ENCODE peak calls at places on chromosomes 5 and 9, in nine cellular contexts. One of them, this sample, is unnamed.

GRCh38 chr9:130186839-130187522 is 14.8 kb downstream of the NCS1 start:
- DNase-seq in adrenal gland: peak; percentile 94
- DNase-seq in A549: peak; percentile 76
- DNase-seq in breast epithelium: no peak
- DNase-seq in HepG2: peak; percentile 59
- DNase-seq in fibroblast of mammary gland: peak; percentile 52
- DNase-seq in neural progenitor cell: peak; percentile 61
- DNase-seq in skeletal muscle cell: no peak
- DNase-seq in GM12865: no peak
- DNase-seq in this sample: peak; percentile 57

GRCh38 chr5:2657151-2657550 is 94.3 kb downstream of the IRX2 start:
- DNase-seq in skeletal muscle cell: no peak
- DNase-seq in breast epithelium: no peak
- DNase-seq in GM12865: no peak
- DNase-seq in A549: no peak
- DNase-seq in adrenal gland: no peak
- DNase-seq in fibroblast of mammary gland: no peak
- DNase-seq in HepG2: no peak
- DNase-seq in neural progenitor cell: no peak
- DNase-seq in this sample: no peak

GRCh38 chr9:5767968-5768932 is 64.7 kb downstream of the ERMP1 start:
- DNase-seq in GM12865: no peak
- DNase-seq in adrenal gland: no peak
- DNase-seq in HepG2: no peak
- DNase-seq in A549: no peak
- DNase-seq in breast epithelium: no peak
- DNase-seq in skeletal muscle cell: no peak
- DNase-seq in fibroblast of mammary gland: no peak
- DNase-seq in neural progenitor cell: no peak
- DNase-seq in this sample: no peak

GRCh38 chr5:609088-609370 is 3.1 kb upstream of the CEP72 start:
- DNase-seq in HepG2: no peak
- DNase-seq in GM12865: no peak
- DNase-seq in A549: no peak
- DNase-seq in skeletal muscle cell: no peak
- DNase-seq in breast epithelium: no peak
- DNase-seq in neural progenitor cell: no peak
- DNase-seq in adrenal gland: no peak
- DNase-seq in fibroblast of mammary gland: no peak
- DNase-seq in this sample: no peak

GRCh38 chr5:178730940-178731265 is 444 bp upstream of the ZNF354A start:
- DNase-seq in A549: no peak
- DNase-seq in GM12865: peak; percentile 1
- DNase-seq in skeletal muscle cell: no peak
- DNase-seq in HepG2: no peak
- DNase-seq in adrenal gland: no peak
- DNase-seq in fibroblast of mammary gland: no peak
- DNase-seq in breast epithelium: no peak
- DNase-seq in neural progenitor cell: no peak
- DNase-seq in this sample: no peak

GRCh38 chr5:179795049-179795862 is 1.5 kb downstream of the LTC4S start:
- DNase-seq in neural progenitor cell: peak; percentile 54
- DNase-seq in A549: no peak
- DNase-seq in breast epithelium: no peak
- DNase-seq in HepG2: no peak
- DNase-seq in fibroblast of mammary gland: no peak
- DNase-seq in skeletal muscle cell: no peak
- DNase-seq in GM12865: no peak
- DNase-seq in adrenal gland: peak; percentile 59
- DNase-seq in this sample: peak; percentile 67

GRCh38 chr5:162096448-162096847 is 28.9 kb downstream of the GABRG2 start:
- DNase-seq in HepG2: no peak
- DNase-seq in adrenal gland: no peak
- DNase-seq in GM12865: peak; percentile 0
- DNase-seq in skeletal muscle cell: no peak
- DNase-seq in breast epithelium: no peak
- DNase-seq in A549: no peak
- DNase-seq in neural progenitor cell: peak; percentile 29
- DNase-seq in fibroblast of mammary gland: no peak
- DNase-seq in this sample: no peak

GRCh38 chr9:111386386-111386785 is 56.4 kb upstream of the OR2K2 start:
- DNase-seq in GM12865: peak; percentile 56
- DNase-seq in adrenal gland: no peak
- DNase-seq in A549: no peak
- DNase-seq in breast epithelium: no peak
- DNase-seq in neural progenitor cell: no peak
- DNase-seq in fibroblast of mammary gland: peak; percentile 24
- DNase-seq in skeletal muscle cell: no peak
- DNase-seq in HepG2: no peak
- DNase-seq in this sample: no peak

DNA sequence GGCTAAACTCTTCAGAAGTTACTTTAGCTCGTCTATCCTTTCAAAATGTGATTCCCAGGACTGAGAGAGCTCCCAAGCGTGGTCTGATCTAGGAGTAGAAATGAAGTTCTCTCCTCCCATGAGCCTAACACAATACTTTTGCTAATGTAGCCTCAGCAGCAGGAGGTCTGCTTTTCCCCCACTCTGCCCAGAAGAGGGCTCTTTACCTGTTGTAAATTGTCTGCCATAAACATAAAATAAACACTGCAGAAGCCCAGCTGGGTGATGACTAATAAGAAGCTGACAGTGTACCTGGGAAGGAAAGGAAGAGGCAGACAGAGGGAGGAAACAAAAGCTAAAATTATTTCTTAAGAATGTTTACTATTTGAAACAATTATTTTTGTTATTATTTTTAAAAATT is 15.4 kb downstream of the SLC36A3 start:
- DNase-seq in breast epithelium: no peak
- DNase-seq in fibroblast of mammary gland: no peak
- DNase-seq in A549: peak; percentile 19
- DNase-seq in HepG2: peak; percentile 6
- DNase-seq in GM12865: peak; percentile 24
- DNase-seq in skeletal muscle cell: no peak
- DNase-seq in neural progenitor cell: no peak
- DNase-seq in adrenal gland: no peak
- DNase-seq in this sample: no peak
- H3K4me3 ChIP-seq in breast epithelium: no peak overlapping the region
- H3K4me3 ChIP-seq in fibroblast of mammary gland: no peak overlapping the region
- H3K4me3 ChIP-seq in A549: no peak overlapping the region
- H3K4me3 ChIP-seq in HepG2: no peak overlapping the region
- H3K4me3 ChIP-seq in GM12865: no peak overlapping the region
- H3K4me3 ChIP-seq in skeletal muscle cell: no peak overlapping the region
- H3K4me3 ChIP-seq in neural progenitor cell: no peak overlapping the region
- H3K4me3 ChIP-seq in adrenal gland: no peak overlapping the region
- H3K4me3 ChIP-seq in this sample: no peak overlapping the region

GRCh38 chr9:34576943-34577634 is 12.4 kb downstream of the CNTFR start:
- DNase-seq in breast epithelium: no peak
- DNase-seq in neural progenitor cell: peak; percentile 88
- DNase-seq in A549: no peak
- DNase-seq in adrenal gland: peak; percentile 60
- DNase-seq in HepG2: no peak
- DNase-seq in GM12865: no peak
- DNase-seq in fibroblast of mammary gland: no peak
- DNase-seq in skeletal muscle cell: no peak
- DNase-seq in this sample: no peak
- H3K4me3 ChIP-seq in breast epithelium: peak overlapping the region; percentile 67
- H3K4me3 ChIP-seq in neural progenitor cell: peak overlapping the region; percentile 55
- H3K4me3 ChIP-seq in A549: no peak overlapping the region
- H3K4me3 ChIP-seq in adrenal gland: no peak overlapping the region
- H3K4me3 ChIP-seq in HepG2: no peak overlapping the region
- H3K4me3 ChIP-seq in GM12865: no peak overlapping the region
- H3K4me3 ChIP-seq in fibroblast of mammary gland: no peak overlapping the region
- H3K4me3 ChIP-seq in skeletal muscle cell: no peak overlapping the region
- H3K4me3 ChIP-seq in this sample: no peak overlapping the region

GRCh38 chr9:73200694-73201432 is 49.2 kb downstream of the ANXA1 start:
- DNase-seq in HepG2: peak; percentile 33
- DNase-seq in A549: peak; percentile 44
- DNase-seq in fibroblast of mammary gland: peak; percentile 59
- DNase-seq in adrenal gland: no peak
- DNase-seq in neural progenitor cell: peak; percentile 74
- DNase-seq in breast epithelium: no peak
- DNase-seq in skeletal muscle cell: no peak
- DNase-seq in GM12865: peak; percentile 18
- DNase-seq in this sample: no peak
- H3K4me3 ChIP-seq in HepG2: no peak overlapping the region
- H3K4me3 ChIP-seq in A549: no peak overlapping the region
- H3K4me3 ChIP-seq in fibroblast of mammary gland: no peak overlapping the region
- H3K4me3 ChIP-seq in adrenal gland: no peak overlapping the region
- H3K4me3 ChIP-seq in neural progenitor cell: no peak overlapping the region
- H3K4me3 ChIP-seq in breast epithelium: no peak overlapping the region
- H3K4me3 ChIP-seq in skeletal muscle cell: no peak overlapping the region
- H3K4me3 ChIP-seq in GM12865: no peak overlapping the region
- H3K4me3 ChIP-seq in this sample: no peak overlapping the region

GRCh38 chr5:141557681-141558136 is 61.1 kb downstream of the DIAPH1 start:
- DNase-seq in GM12865: peak; percentile 91
- DNase-seq in A549: peak; percentile 83
- DNase-seq in HepG2: peak; percentile 50
- DNase-seq in breast epithelium: peak; percentile 89
- DNase-seq in fibroblast of mammary gland: peak; percentile 100
- DNase-seq in neural progenitor cell: peak; percentile 91
- DNase-seq in adrenal gland: peak; percentile 91
- DNase-seq in skeletal muscle cell: peak; percentile 98
- DNase-seq in this sample: peak; percentile 73
- H3K4me3 ChIP-seq in GM12865: no peak overlapping the region
- H3K4me3 ChIP-seq in A549: no peak overlapping the region
- H3K4me3 ChIP-seq in HepG2: no peak overlapping the region
- H3K4me3 ChIP-seq in breast epithelium: peak overlapping the region; percentile 57
- H3K4me3 ChIP-seq in fibroblast of mammary gland: peak overlapping the region; percentile 21
- H3K4me3 ChIP-seq in neural progenitor cell: peak overlapping the region; percentile 25
- H3K4me3 ChIP-seq in adrenal gland: no peak overlapping the region
- H3K4me3 ChIP-seq in skeletal muscle cell: peak overlapping the region; percentile 27
- H3K4me3 ChIP-seq in this sample: no peak overlapping the region

DNA sequence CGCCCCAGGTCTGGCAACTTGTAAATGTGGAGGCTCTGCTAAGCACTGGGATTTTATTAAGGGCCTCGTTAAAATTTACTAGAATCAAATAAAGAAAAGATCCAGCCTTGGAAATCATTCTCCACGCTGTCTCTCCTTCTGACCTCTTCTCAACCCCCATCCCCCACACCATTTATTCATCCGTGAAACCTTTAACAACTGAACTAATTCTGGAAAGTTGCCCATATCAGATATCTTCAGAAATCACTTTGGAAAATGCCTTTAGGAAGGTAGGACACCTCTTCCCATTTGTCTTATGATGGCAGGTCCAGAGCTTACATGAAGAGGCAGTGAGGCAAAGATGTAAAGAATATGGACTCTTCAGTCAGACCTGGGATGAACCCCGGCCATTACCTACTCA is 288.5 kb downstream of the SLIT3 start:
- DNase-seq in breast epithelium: no peak
- DNase-seq in HepG2: no peak
- DNase-seq in A549: no peak
- DNase-seq in adrenal gland: no peak
- DNase-seq in GM12865: no peak
- DNase-seq in skeletal muscle cell: no peak
- DNase-seq in neural progenitor cell: no peak
- DNase-seq in fibroblast of mammary gland: no peak
- DNase-seq in this sample: no peak
- H3K4me3 ChIP-seq in breast epithelium: no peak overlapping the region
- H3K4me3 ChIP-seq in HepG2: no peak overlapping the region
- H3K4me3 ChIP-seq in A549: no peak overlapping the region
- H3K4me3 ChIP-seq in adrenal gland: no peak overlapping the region
- H3K4me3 ChIP-seq in GM12865: no peak overlapping the region
- H3K4me3 ChIP-seq in skeletal muscle cell: no peak overlapping the region
- H3K4me3 ChIP-seq in neural progenitor cell: no peak overlapping the region
- H3K4me3 ChIP-seq in fibroblast of mammary gland: no peak overlapping the region
- H3K4me3 ChIP-seq in this sample: no peak overlapping the region

GRCh38 chr9:125409637-125410521 is 148.3 kb downstream of the GAPVD1 start:
- DNase-seq in fibroblast of mammary gland: peak; percentile 50
- DNase-seq in A549: peak; percentile 86
- DNase-seq in GM12865: peak; percentile 51
- DNase-seq in skeletal muscle cell: no peak
- DNase-seq in neural progenitor cell: peak; percentile 25
- DNase-seq in breast epithelium: no peak
- DNase-seq in adrenal gland: no peak
- DNase-seq in HepG2: peak; percentile 48
- DNase-seq in this sample: no peak

GRCh38 chr9:125410522-125410894 is 148.9 kb downstream of the GAPVD1 start:
- DNase-seq in GM12865: no peak
- DNase-seq in adrenal gland: no peak
- DNase-seq in skeletal muscle cell: no peak
- DNase-seq in neural progenitor cell: no peak
- DNase-seq in HepG2: no peak
- DNase-seq in fibroblast of mammary gland: no peak
- DNase-seq in A549: no peak
- DNase-seq in breast epithelium: no peak
- DNase-seq in this sample: no peak

GRCh38 chr9:125409217-125409636 is 147.6 kb downstream of the GAPVD1 start:
- DNase-seq in breast epithelium: no peak
- DNase-seq in neural progenitor cell: no peak
- DNase-seq in adrenal gland: no peak
- DNase-seq in HepG2: no peak
- DNase-seq in skeletal muscle cell: no peak
- DNase-seq in fibroblast of mammary gland: peak; percentile 15
- DNase-seq in GM12865: peak; percentile 43
- DNase-seq in A549: peak; percentile 57
- DNase-seq in this sample: peak; percentile 75

GRCh38 chr9:125412166-125412565 is 150.5 kb downstream of the GAPVD1 start:
- DNase-seq in HepG2: no peak
- DNase-seq in breast epithelium: no peak
- DNase-seq in fibroblast of mammary gland: no peak
- DNase-seq in A549: no peak
- DNase-seq in skeletal muscle cell: no peak
- DNase-seq in GM12865: no peak
- DNase-seq in adrenal gland: no peak
- DNase-seq in neural progenitor cell: no peak
- DNase-seq in this sample: no peak

DNA sequence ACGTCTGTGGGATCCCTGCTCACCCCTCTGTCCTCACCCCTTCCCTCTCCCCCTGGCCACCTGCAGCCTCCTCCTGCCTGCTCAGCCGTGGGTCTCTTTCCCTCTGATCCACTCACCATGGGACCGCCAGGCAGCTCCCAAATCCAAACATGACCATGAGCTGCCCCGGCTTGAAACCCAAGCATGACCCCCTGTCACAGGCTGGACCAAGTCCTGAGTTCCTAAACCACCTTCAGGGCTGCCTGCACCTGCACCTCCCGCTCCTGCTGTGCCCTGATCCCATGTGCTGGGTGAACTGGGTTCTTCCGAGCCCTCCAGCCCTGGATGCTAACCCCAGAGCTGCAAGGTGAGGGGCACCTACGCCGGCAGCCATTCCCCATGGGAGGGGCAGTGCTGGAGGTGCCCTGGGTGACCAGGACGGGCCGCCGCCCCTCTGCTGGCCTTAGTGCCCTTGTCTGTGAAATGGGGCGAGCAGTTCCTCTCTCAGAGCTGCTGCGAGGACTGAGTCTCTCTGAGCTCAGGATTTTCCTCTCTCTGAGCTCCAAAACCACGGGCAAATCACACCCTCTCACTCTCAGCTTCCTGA is 149.6 kb downstream of the GAPVD1 start:
- DNase-seq in breast epithelium: no peak
- DNase-seq in GM12865: no peak
- DNase-seq in adrenal gland: no peak
- DNase-seq in HepG2: no peak
- DNase-seq in fibroblast of mammary gland: no peak
- DNase-seq in A549: no peak
- DNase-seq in skeletal muscle cell: no peak
- DNase-seq in neural progenitor cell: no peak
- DNase-seq in this sample: no peak
- H3K4me3 ChIP-seq in breast epithelium: no peak overlapping the region
- H3K4me3 ChIP-seq in GM12865: no peak overlapping the region
- H3K4me3 ChIP-seq in adrenal gland: no peak overlapping the region
- H3K4me3 ChIP-seq in HepG2: no peak overlapping the region
- H3K4me3 ChIP-seq in fibroblast of mammary gland: no peak overlapping the region
- H3K4me3 ChIP-seq in A549: no peak overlapping the region
- H3K4me3 ChIP-seq in skeletal muscle cell: no peak overlapping the region
- H3K4me3 ChIP-seq in neural progenitor cell: no peak overlapping the region
- H3K4me3 ChIP-seq in this sample: no peak overlapping the region